ENCODE peak calls at places on chromosomes 3 and 15, in five cellular contexts. One of them, this sample, is unnamed.
A peak's percentile ranks its signal among the peaks of the same experiment; 100 is the strongest.

GRCh38 chr3:57966823-57967222 is 41.4 kb upstream of the FLNB start:
- DNase-seq in HepG2: no peak
- DNase-seq in GM12878: no peak
- DNase-seq in SK-N-SH: no peak
- DNase-seq in K562: no peak
- DNase-seq in this sample: no peak

GRCh38 chr3:74693696-74694393 is 79.4 kb upstream of the CNTN3 start:
- DNase-seq in HepG2: no peak
- DNase-seq in GM12878: no peak
- DNase-seq in SK-N-SH: no peak
- DNase-seq in K562: no peak
- DNase-seq in this sample: no peak

GRCh38 chr3:155753038-155753647 is 8.3 kb upstream of the PLCH1 start:
- DNase-seq in HepG2: peak; percentile 39
- DNase-seq in GM12878: no peak
- DNase-seq in SK-N-SH: peak; percentile 32
- DNase-seq in K562: no peak
- DNase-seq in this sample: no peak

GRCh38 chr3:99686955-99687612 is 48.7 kb downstream of the COL8A1 start:
- DNase-seq in HepG2: peak; percentile 23
- DNase-seq in GM12878: no peak
- DNase-seq in SK-N-SH: peak; percentile 32
- DNase-seq in K562: peak; percentile 22
- DNase-seq in this sample: peak; percentile 63

GRCh38 chr3:17983106-17983505 is 240.7 kb upstream of the TBC1D5 start:
- DNase-seq in HepG2: no peak
- DNase-seq in GM12878: no peak
- DNase-seq in SK-N-SH: no peak
- DNase-seq in K562: no peak
- DNase-seq in this sample: no peak

GRCh38 chr15:42367041-42367440 is 7.7 kb downstream of the CAPN3 start:
- DNase-seq in HepG2: no peak
- DNase-seq in GM12878: no peak
- DNase-seq in SK-N-SH: no peak
- DNase-seq in K562: no peak
- DNase-seq in this sample: no peak

GRCh38 chr15:74780983-74781672 is 752 bp upstream of the CSK start:
- DNase-seq in HepG2: no peak
- DNase-seq in GM12878: no peak
- DNase-seq in SK-N-SH: no peak
- DNase-seq in K562: no peak
- DNase-seq in this sample: no peak

GRCh38 chr3:144362126-144362525 is 390.5 kb downstream of the DIPK2A start:
- DNase-seq in HepG2: no peak
- DNase-seq in GM12878: no peak
- DNase-seq in SK-N-SH: no peak
- DNase-seq in K562: no peak
- DNase-seq in this sample: no peak

GRCh38 chr15:55993804-55994539 is 560 bp upstream of the NEDD4 start:
- DNase-seq in HepG2: peak; percentile 24
- DNase-seq in GM12878: no peak
- DNase-seq in SK-N-SH: peak; percentile 63
- DNase-seq in K562: no peak
- DNase-seq in this sample: peak; percentile 23

GRCh38 chr15:68265674-68266073 is 11.9 kb upstream of the FEM1B start:
- DNase-seq in HepG2: no peak
- DNase-seq in GM12878: no peak
- DNase-seq in SK-N-SH: no peak
- DNase-seq in K562: no peak
- DNase-seq in this sample: no peak

GRCh38 chr3:67215690-67216089 is 217.6 kb downstream of the KBTBD8 start:
- DNase-seq in HepG2: no peak
- DNase-seq in GM12878: no peak
- DNase-seq in SK-N-SH: no peak
- DNase-seq in K562: no peak
- DNase-seq in this sample: no peak

GRCh38 chr15:98952381-98952803 is 55.2 kb downstream of the PGPEP1L start:
- DNase-seq in HepG2: no peak
- DNase-seq in GM12878: peak; percentile 95
- DNase-seq in SK-N-SH: no peak
- DNase-seq in K562: no peak
- DNase-seq in this sample: no peak

GRCh38 chr15:36808401-36809160 is 229.2 kb downstream of the CDIN1 start:
- DNase-seq in HepG2: peak; percentile 3
- DNase-seq in GM12878: no peak
- DNase-seq in SK-N-SH: no peak
- DNase-seq in K562: no peak
- DNase-seq in this sample: no peak

GRCh38 chr3:58234516-58234931 is 3.1 kb upstream of the ABHD6 start:
- DNase-seq in HepG2: peak; percentile 52
- DNase-seq in GM12878: no peak
- DNase-seq in SK-N-SH: no peak
- DNase-seq in K562: no peak
- DNase-seq in this sample: no peak

GRCh38 chr3:168295027-168295426 is 199.3 kb upstream of the GOLIM4 start:
- DNase-seq in HepG2: no peak
- DNase-seq in GM12878: no peak
- DNase-seq in SK-N-SH: no peak
- DNase-seq in K562: no peak
- DNase-seq in this sample: no peak

GRCh38 chr3:45043715-45044299 is 17.7 kb downstream of the CLEC3B start:
- DNase-seq in HepG2: no peak
- DNase-seq in GM12878: no peak
- DNase-seq in SK-N-SH: no peak
- DNase-seq in K562: peak; percentile 58
- DNase-seq in this sample: no peak

GRCh38 chr3:161096771-161097367 is 8.3 kb downstream of the B3GALNT1 start:
- DNase-seq in HepG2: peak; percentile 38
- DNase-seq in GM12878: no peak
- DNase-seq in SK-N-SH: peak; percentile 23
- DNase-seq in K562: no peak
- DNase-seq in this sample: no peak

GRCh38 chr3:168539909-168540308 is 444.2 kb upstream of the GOLIM4 start:
- DNase-seq in HepG2: no peak
- DNase-seq in GM12878: no peak
- DNase-seq in SK-N-SH: no peak
- DNase-seq in K562: no peak
- DNase-seq in this sample: no peak

GRCh38 chr15:48392356-48392755 is 61.1 kb downstream of the DUT start:
- DNase-seq in HepG2: no peak
- DNase-seq in GM12878: no peak
- DNase-seq in SK-N-SH: no peak
- DNase-seq in K562: no peak
- DNase-seq in this sample: no peak

GRCh38 chr3:58102371-58102750 is 94.1 kb downstream of the FLNB start:
- DNase-seq in HepG2: no peak
- DNase-seq in GM12878: no peak
- DNase-seq in SK-N-SH: no peak
- DNase-seq in K562: no peak
- DNase-seq in this sample: no peak

GRCh38 chr3:87489892-87490291 is 213.5 kb upstream of the POU1F1 start:
- DNase-seq in HepG2: no peak
- DNase-seq in GM12878: no peak
- DNase-seq in SK-N-SH: no peak
- DNase-seq in K562: no peak
- DNase-seq in this sample: no peak

GRCh38 chr3:48716508-48716981 is 476 bp downstream of the IP6K2 start:
- DNase-seq in HepG2: no peak
- DNase-seq in GM12878: no peak
- DNase-seq in SK-N-SH: peak; percentile 42
- DNase-seq in K562: peak; percentile 29
- DNase-seq in this sample: no peak

GRCh38 chr3:51982352-51982837 is 940 bp upstream of the ACY1 start:
- DNase-seq in HepG2: peak; percentile 91
- DNase-seq in GM12878: no peak
- DNase-seq in SK-N-SH: peak; percentile 87
- DNase-seq in K562: peak; percentile 49
- DNase-seq in this sample: peak; percentile 56

GRCh38 chr3:50525191-50525590 is 21.8 kb upstream of the CACNA2D2 start:
- DNase-seq in HepG2: no peak
- DNase-seq in GM12878: no peak
- DNase-seq in SK-N-SH: peak; percentile 60
- DNase-seq in K562: no peak
- DNase-seq in this sample: no peak

GRCh38 chr3:42654331-42655201 is 1.1 kb downstream of the ZBTB47 start:
- DNase-seq in HepG2: peak; percentile 44
- DNase-seq in GM12878: no peak
- DNase-seq in SK-N-SH: peak; percentile 92
- DNase-seq in K562: peak; percentile 92
- DNase-seq in this sample: peak; percentile 76

GRCh38 chr15:45510758-45511280 is 11.7 kb downstream of the SLC30A4 start:
- DNase-seq in HepG2: no peak
- DNase-seq in GM12878: no peak
- DNase-seq in SK-N-SH: no peak
- DNase-seq in K562: no peak
- DNase-seq in this sample: no peak

GRCh38 chr3:72591522-72592421 is 256.5 kb downstream of the SHQ1 start:
- DNase-seq in HepG2: no peak
- DNase-seq in GM12878: no peak
- DNase-seq in SK-N-SH: no peak
- DNase-seq in K562: peak; percentile 36
- DNase-seq in this sample: peak; percentile 44

GRCh38 chr3:132749786-132750185 is 27.6 kb upstream of the NPHP3 start:
- DNase-seq in HepG2: no peak
- DNase-seq in GM12878: no peak
- DNase-seq in SK-N-SH: no peak
- DNase-seq in K562: no peak
- DNase-seq in this sample: no peak

GRCh38 chr3:126376464-126376863 is 18.2 kb upstream of the CFAP100 start:
- DNase-seq in HepG2: no peak
- DNase-seq in GM12878: no peak
- DNase-seq in SK-N-SH: no peak
- DNase-seq in K562: no peak
- DNase-seq in this sample: no peak

GRCh38 chr15:56194035-56194434 is 49.6 kb downstream of the RFX7 start:
- DNase-seq in HepG2: no peak
- DNase-seq in GM12878: no peak
- DNase-seq in SK-N-SH: no peak
- DNase-seq in K562: no peak
- DNase-seq in this sample: no peak

GRCh38 chr3:124209426-124209825 is 217.5 kb upstream of the ROPN1 start:
- DNase-seq in HepG2: no peak
- DNase-seq in GM12878: no peak
- DNase-seq in SK-N-SH: no peak
- DNase-seq in K562: no peak
- DNase-seq in this sample: no peak

GRCh38 chr3:177906573-177907229 is 629.5 kb upstream of the KCNMB2 start:
- DNase-seq in HepG2: no peak
- DNase-seq in GM12878: no peak
- DNase-seq in SK-N-SH: no peak
- DNase-seq in K562: no peak
- DNase-seq in this sample: no peak

GRCh38 chr15:26050979-26051378 is 187.9 kb upstream of the ATP10A start:
- DNase-seq in HepG2: no peak
- DNase-seq in GM12878: no peak
- DNase-seq in SK-N-SH: peak; percentile 42
- DNase-seq in K562: no peak
- DNase-seq in this sample: peak; percentile 19

GRCh38 chr3:177041021-177041729 is 156.1 kb downstream of the TBL1XR1 start:
- DNase-seq in HepG2: no peak
- DNase-seq in GM12878: no peak
- DNase-seq in SK-N-SH: no peak
- DNase-seq in K562: no peak
- DNase-seq in this sample: no peak

GRCh38 chr3:114551770-114552526 is 258.1 kb downstream of the TIGIT start:
- DNase-seq in HepG2: no peak
- DNase-seq in GM12878: no peak
- DNase-seq in SK-N-SH: no peak
- DNase-seq in K562: no peak
- DNase-seq in this sample: no peak

GRCh38 chr15:92453611-92454010 is 59.9 kb downstream of the ST8SIA2 start:
- DNase-seq in HepG2: no peak
- DNase-seq in GM12878: no peak
- DNase-seq in SK-N-SH: no peak
- DNase-seq in K562: no peak
- DNase-seq in this sample: no peak

GRCh38 chr3:72135636-72136035 is 350.7 kb upstream of the PROK2 start:
- DNase-seq in HepG2: no peak
- DNase-seq in GM12878: no peak
- DNase-seq in SK-N-SH: no peak
- DNase-seq in K562: no peak
- DNase-seq in this sample: no peak

GRCh38 chr3:183278479-183279088 is 25.5 kb downstream of the B3GNT5 start:
- DNase-seq in HepG2: no peak
- DNase-seq in GM12878: no peak
- DNase-seq in SK-N-SH: no peak
- DNase-seq in K562: no peak
- DNase-seq in this sample: no peak
- TF ChIP-seq FOXM1 in HepG2: no peak
- TF ChIP-seq FOXM1 in GM12878: no peak
- TF ChIP-seq FOXM1 in SK-N-SH: no peak
- TF ChIP-seq FOXM1 in K562: no peak
- TF ChIP-seq FOXM1 in this sample: no peak

GRCh38 chr15:70875001-70875782 is 17.0 kb downstream of the THAP10 start:
- DNase-seq in HepG2: no peak
- DNase-seq in GM12878: no peak
- DNase-seq in SK-N-SH: peak; percentile 45
- DNase-seq in K562: no peak
- DNase-seq in this sample: no peak
- TF ChIP-seq FOXM1 in HepG2: no peak
- TF ChIP-seq FOXM1 in GM12878: no peak
- TF ChIP-seq FOXM1 in SK-N-SH: no peak
- TF ChIP-seq FOXM1 in K562: no peak
- TF ChIP-seq FOXM1 in this sample: no peak

DNA sequence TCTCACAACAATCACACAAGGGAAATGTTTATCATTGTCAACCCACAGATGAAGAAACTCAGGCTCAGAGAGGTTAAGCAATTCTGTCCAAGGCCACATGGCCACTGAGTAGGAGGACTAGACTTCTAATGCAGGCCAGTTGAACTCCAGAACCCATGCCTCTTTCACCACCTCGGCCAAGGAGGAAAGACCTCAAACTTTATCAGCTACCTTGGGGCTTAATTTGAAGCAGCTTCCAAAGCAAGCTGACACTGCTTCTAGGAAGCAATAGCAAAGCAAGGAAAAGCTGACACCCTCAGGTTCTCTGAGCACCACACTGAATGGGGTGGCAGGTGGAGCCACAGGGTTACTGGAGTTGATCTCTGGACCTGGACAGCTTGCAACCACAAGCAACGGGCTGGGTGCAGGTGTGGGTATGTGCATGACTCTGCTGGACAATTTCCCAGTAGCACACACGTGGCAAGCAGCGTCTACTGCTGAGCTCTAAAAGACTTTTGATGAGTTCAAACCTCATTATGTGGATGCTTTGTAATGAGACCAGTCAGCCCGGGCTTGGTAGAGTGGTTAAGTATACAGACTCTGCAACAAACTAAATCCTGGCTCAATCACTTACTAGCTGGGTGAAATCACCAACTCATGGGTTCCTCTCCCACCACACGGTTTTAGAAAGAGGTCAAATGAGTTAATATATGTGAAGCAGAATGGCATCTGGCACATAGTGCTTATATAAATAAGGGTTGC is 23.1 kb downstream of the CCNL1 start:
- DNase-seq in HepG2: peak; percentile 82
- DNase-seq in GM12878: no peak
- DNase-seq in SK-N-SH: no peak
- DNase-seq in K562: no peak
- DNase-seq in this sample: no peak
- TF ChIP-seq FOXM1 in HepG2: no peak
- TF ChIP-seq FOXM1 in GM12878: no peak
- TF ChIP-seq FOXM1 in SK-N-SH: no peak
- TF ChIP-seq FOXM1 in K562: no peak
- TF ChIP-seq FOXM1 in this sample: no peak

GRCh38 chr3:24168977-24169376 is 223.9 kb downstream of the NR1D2 start:
- DNase-seq in HepG2: no peak
- DNase-seq in GM12878: no peak
- DNase-seq in SK-N-SH: no peak
- DNase-seq in K562: no peak
- DNase-seq in this sample: no peak
- TF ChIP-seq FOXM1 in HepG2: no peak
- TF ChIP-seq FOXM1 in GM12878: no peak
- TF ChIP-seq FOXM1 in SK-N-SH: no peak
- TF ChIP-seq FOXM1 in K562: no peak
- TF ChIP-seq FOXM1 in this sample: no peak